ENCODE peak calls at places on chromosomes 16 and 17, in seven cellular contexts. J is AG04449, H is tibial nerve, C is cardiac fibroblast, O is A549, T is neural progenitor cell, D is prostate gland. I is an unnamed sample.

GRCh38 chr16:11354733-11355574 is 9.7 kb downstream of the RMI2 start:
- DNase-seq in O (no peak), J (no peak), H (no peak), T (no peak), C (peak), D (no peak), I (no peak)

GRCh38 chr16:81127051-81127450 is 30.9 kb upstream of the GCSH start:
- DNase-seq in J (peak), H (no peak), T (no peak), D (no peak), C (no peak), O (no peak), I (no peak)

GRCh38 chr17:40952675-40953074 is 14.1 kb downstream of the KRT39 start:
- DNase-seq in T (no peak), C (peak), H (no peak), D (no peak), J (peak), O (peak), I (no peak)

GRCh38 chr16:53775821-53776431 is 72.0 kb downstream of the FTO start:
- DNase-seq in O (peak), T (peak), H (peak), J (peak), D (peak), C (peak), I (peak)

GRCh38 chr17:43784628-43785101 is 4.4 kb downstream of the CFAP97D1 start:
- DNase-seq in H (no peak), D (no peak), C (peak), T (no peak), J (peak), O (no peak), I (no peak)

GRCh38 chr17:40883031-40883430 is 2.0 kb downstream of the KRT20 start:
- DNase-seq in H (no peak), T (no peak), D (no peak), C (no peak), O (no peak), J (no peak), I (no peak)

GRCh38 chr16:56970934-56971767 is 9.4 kb downstream of the CETP start:
- DNase-seq in T (no peak), O (no peak), H (no peak), C (peak), J (no peak), D (no peak), I (no peak)

GRCh38 chr16:85878407-85878806 is 20.6 kb upstream of the IRF8 start:
- DNase-seq in O (no peak), H (no peak), T (no peak), J (no peak), D (no peak), C (no peak), I (no peak)

GRCh38 chr17:37068266-37068665 is 119.5 kb downstream of the AATF start:
- DNase-seq in C (no peak), D (no peak), J (no peak), H (no peak), T (no peak), O (no peak), I (no peak)

GRCh38 chr17:42472709-42473521 is 14.2 kb downstream of the ATP6V0A1 start:
- DNase-seq in T (no peak), J (peak), H (no peak), D (no peak), C (peak), O (peak), I (no peak)

GRCh38 chr17:57914274-57915147 is 40.7 kb downstream of the CUEDC1 start:
- DNase-seq in J (no peak), C (no peak), D (no peak), H (no peak), T (no peak), O (no peak), I (no peak)

GRCh38 chr16:50494501-50495491 is 53.4 kb upstream of the NKD1 start:
- DNase-seq in J (no peak), C (no peak), H (no peak), D (no peak), T (no peak), O (no peak), I (no peak)

GRCh38 chr16:578870-579405 is 9.2 kb downstream of the PIGQ start:
- DNase-seq in O (peak), J (no peak), D (peak), T (peak), C (peak), H (peak), I (no peak)

GRCh38 chr17:38685485-38685884 is 10.7 kb upstream of the EPOP start:
- DNase-seq in O (no peak), D (no peak), H (no peak), T (no peak), J (no peak), C (no peak), I (no peak)

GRCh38 chr17:3924421-3925350 is 8.4 kb upstream of the P2RX1 start:
- DNase-seq in J (no peak), C (no peak), H (no peak), D (no peak), O (no peak), T (no peak), I (no peak)

GRCh38 chr17:49494937-49495841 is at the start of gene NGFR:
- DNase-seq in O (no peak), D (no peak), J (no peak), H (no peak), T (peak), C (peak), I (peak)

GRCh38 chr17:11997147-11997971 is at the start of gene ZNF18:
- DNase-seq in T (peak), D (peak), C (peak), O (peak), J (peak), H (peak), I (peak)

GRCh38 chr17:32310927-32311568 is 30.9 kb downstream of the C17orf75 start:
- DNase-seq in D (no peak), J (no peak), H (no peak), C (peak), O (no peak), T (peak), I (no peak)

GRCh38 chr17:28552201-28552999 is at the start of gene UNC119:
- DNase-seq in J (no peak), H (peak), T (peak), C (peak), D (peak), O (peak), I (peak)

GRCh38 chr16:68365167-68365817 is 54.5 kb downstream of the PRMT7 start:
- DNase-seq in C (no peak), J (no peak), H (no peak), D (no peak), T (no peak), O (no peak), I (no peak)

GRCh38 chr16:15694499-15694898 is 44.5 kb downstream of the NDE1 start:
- DNase-seq in H (no peak), T (no peak), D (no peak), J (no peak), O (no peak), C (no peak), I (no peak)

GRCh38 chr16:71528863-71529262 is 2.6 kb downstream of the CHST4 start:
- DNase-seq in H (no peak), J (no peak), C (no peak), O (no peak), T (no peak), D (no peak), I (no peak)

GRCh38 chr16:71526111-71526998 is at the start of gene CHST4:
- DNase-seq in H (no peak), J (no peak), T (peak), O (peak), D (peak), C (peak), I (peak)

GRCh38 chr16:71524566-71525553 is 1.4 kb upstream of the CHST4 start:
- DNase-seq in H (no peak), C (no peak), D (no peak), J (no peak), T (no peak), O (no peak), I (no peak)

DNA sequence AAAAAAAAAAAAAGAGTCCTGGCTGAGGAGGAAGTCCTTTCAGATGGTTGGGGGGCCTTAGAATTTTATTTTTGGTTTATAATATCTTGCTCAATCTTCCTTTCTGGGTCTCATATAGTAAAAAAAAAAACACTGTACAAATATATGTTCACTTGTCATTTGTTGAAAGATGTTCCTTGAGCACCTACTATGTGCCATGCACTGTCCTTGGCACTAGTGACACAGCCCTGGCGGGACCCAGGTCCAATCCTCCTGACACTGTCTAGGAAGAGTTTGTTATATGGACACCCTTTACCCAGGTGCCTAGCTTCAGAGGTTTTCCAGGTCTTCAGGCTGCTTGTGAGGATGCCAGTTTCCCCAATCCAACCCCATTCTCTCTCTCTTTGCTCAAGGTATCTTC is 2.0 kb downstream of the CHST4 start:
- DNase-seq in O (no peak), J (no peak), T (no peak), D (no peak), H (no peak), C (no peak), I (no peak)
- H3K4me3 ChIP-seq in O (no peak), J (no peak), T (no peak), D (no peak), H (no peak), C (no peak), I (no peak)

DNA sequence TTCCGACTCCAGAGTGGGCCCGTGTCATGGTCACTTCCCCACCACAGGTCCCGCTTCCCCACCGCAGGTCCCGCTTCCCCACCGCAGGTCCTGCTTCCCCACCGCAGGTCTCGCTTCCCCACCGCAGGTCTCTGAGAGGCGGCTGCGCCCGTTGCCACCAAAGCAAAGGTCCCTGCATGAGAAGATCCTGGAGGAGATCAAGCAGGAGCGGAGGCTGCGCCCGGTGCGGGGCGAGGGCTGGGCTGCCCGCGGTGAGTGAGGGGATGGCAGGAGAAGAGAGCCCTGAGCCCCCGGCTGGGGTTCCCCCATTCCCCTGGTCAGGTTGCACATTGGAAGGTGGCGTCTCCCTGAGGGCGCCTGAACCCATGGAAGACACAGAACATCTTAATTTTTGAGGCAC is 17.4 kb upstream of the TCF25 start:
- DNase-seq in D (no peak), C (no peak), O (no peak), H (no peak), J (no peak), T (no peak), I (no peak)
- TF ChIP-seq CTCF in D (no peak), C (no peak), O (no peak), H (no peak), J (no peak), T (no peak), I (no peak)

DNA sequence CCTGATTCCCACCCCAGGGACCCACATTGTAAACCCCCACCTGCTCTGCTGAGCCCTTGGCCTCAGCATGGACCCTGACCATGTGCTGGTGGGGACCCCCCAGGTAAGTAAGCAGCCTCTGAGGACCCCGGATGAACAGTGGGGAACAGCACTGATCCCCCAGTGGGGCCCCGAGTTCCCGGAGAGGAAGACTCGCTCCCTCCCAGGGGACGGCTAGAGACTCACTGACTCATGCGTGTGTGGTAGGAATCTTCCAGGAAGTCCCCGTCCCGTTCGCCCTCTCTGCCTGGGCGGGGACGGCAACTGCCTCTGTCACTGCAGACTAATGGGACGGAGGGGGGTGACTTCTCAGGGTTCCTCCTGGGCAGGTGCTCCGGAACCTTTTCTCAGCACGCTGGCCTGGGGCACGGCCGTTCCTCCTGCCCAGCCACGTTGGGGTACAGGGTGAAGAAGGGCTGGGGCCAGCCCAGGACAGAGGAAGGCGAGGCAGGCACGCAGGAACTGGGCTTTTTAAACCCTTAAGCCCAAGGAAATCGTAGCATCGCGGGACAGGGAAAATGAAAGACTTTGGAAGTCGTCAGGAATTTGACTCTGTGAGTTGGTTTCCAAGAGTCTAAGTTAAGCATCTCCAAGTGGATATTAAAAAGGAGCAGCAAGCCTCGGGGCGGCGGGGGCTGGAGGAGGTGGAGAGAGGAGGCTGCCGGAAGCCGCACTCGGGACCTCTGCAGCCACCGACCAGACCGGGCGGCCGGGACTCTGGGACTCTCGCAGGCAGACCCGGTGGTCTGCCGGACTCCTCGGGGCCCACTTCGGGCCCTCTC is 178.7 kb downstream of the SEC14L1 start:
- DNase-seq in J (no peak), T (peak), C (peak), D (peak), O (peak), H (peak), I (peak)
- H3K4me3 ChIP-seq in J (peak), T (no peak), C (peak), D (peak), O (peak), H (peak), I (peak)

GRCh38 chr17:2649191-2649590 is 55.7 kb downstream of the PAFAH1B1 start:
- DNase-seq in H (no peak), C (no peak), T (no peak), J (no peak), D (no peak), O (no peak), I (no peak)
- TF ChIP-seq CTCF in H (no peak), C (no peak), T (no peak), J (no peak), D (no peak), O (no peak), I (no peak)

GRCh38 chr17:48060249-48060648 is 12.1 kb downstream of the NFE2L1 start:
- DNase-seq in J (no peak), T (no peak), H (peak), D (no peak), C (no peak), O (no peak), I (no peak)
- H3K4me3 ChIP-seq in J (no peak), T (no peak), H (no peak), D (no peak), C (no peak), O (no peak), I (no peak)

DNA sequence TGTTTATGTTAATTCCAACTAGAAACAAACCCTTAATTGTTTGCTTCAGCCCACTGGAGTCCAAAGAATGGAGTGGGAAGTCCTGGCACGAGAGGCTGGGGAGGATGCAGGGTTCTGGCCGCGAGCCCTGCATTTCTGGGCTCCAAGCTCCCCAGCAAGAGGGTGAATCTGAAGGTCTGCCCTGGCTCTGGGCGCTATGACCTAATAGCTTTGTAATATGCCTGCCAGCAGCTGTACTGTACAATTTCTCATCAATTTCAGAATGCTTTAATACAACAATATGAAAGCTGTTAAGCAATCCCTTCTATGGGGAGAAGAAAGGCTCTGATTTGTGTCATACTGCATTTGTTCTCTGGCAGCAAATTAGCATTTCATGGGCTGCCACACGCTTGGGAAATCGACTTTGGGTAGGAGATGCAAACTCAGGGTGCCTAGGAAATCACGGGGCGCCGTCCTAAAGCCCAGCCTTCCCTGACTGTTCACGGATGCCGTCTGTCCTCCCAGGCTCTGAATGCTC is 43.8 kb downstream of the NDEL1 start:
- DNase-seq in J (no peak), D (no peak), O (no peak), H (no peak), C (peak), T (no peak), I (no peak)
- TF ChIP-seq CTCF in J (no peak), D (no peak), O (no peak), H (no peak), C (no peak), T (no peak), I (no peak)

DNA sequence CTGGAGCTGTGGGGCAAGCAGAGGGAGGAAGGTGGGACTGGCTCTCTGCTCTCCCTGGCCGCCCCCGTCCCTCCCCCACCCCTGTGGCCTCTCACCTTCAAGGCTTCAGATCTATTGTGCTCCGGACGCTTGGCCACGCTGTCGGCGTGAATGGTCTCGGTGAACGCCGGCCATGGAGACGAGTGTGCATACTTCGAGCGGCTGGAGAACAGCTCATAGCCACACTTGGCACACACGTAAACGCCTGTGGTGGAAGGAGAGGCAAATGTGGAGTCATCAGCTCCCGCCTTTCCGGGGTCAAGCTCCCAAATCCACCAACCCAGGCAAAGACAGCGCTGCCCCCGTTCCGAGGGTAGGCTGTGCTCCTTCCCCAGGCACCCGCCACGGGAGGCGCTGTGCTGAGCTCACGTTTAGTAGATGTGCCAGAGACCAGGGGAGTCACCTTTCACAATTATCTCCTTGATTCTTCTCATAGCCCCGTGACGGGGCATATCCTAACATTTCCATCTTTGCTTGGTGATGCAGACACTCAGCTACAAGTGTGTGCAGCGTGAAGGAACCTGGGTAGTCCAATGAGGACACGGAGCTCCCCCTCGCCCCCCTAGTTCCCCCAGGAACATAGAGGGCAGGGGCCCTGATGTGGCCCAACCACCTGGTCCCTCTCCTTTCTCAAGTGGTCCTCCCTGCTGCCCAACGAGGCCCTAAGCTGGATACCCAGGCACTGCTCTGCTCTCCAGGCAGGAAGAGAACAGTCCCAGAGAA is 1.7 kb downstream of the MSRB1 start:
- DNase-seq in D (no peak), J (no peak), C (peak), O (no peak), H (no peak), T (peak), I (no peak)
- H3K4me3 ChIP-seq in D (no peak), J (peak), C (peak), O (peak), H (no peak), T (no peak), I (no peak)

I was measured in uterus.